ENCODE peak calls at places on chromosomes 1 and 21, in five cellular contexts. J is mesenchymal stem cell; O is CD8-positive, alpha-beta memory T cell; X is CD4-positive, alpha-beta memory T cell; W is neural progenitor cell. I is an unnamed sample.

GRCh38 chr1:113871597-113872113 is at the start of gene PTPN22:
- DNase-seq in O (peak; percentile 68), W (no peak), X (peak; percentile 87), J (peak; percentile 53), I (peak; percentile 52)

GRCh38 chr1:59194621-59195020 is 102.3 kb upstream of the FGGY start:
- DNase-seq in J (no peak), O (no peak), X (no peak), W (no peak), I (no peak)

GRCh38 chr1:154433161-154433681 is 28.1 kb downstream of the IL6R start:
- DNase-seq in W (no peak), J (peak; percentile 49), X (no peak), O (no peak), I (no peak)

GRCh38 chr1:201884472-201884871 is 4.2 kb upstream of the SHISA4 start:
- DNase-seq in O (no peak), J (no peak), W (no peak), X (no peak), I (no peak)

GRCh38 chr1:64328195-64328594 is 124.8 kb downstream of the UBE2U start:
- DNase-seq in W (no peak), O (no peak), J (no peak), X (no peak), I (no peak)

GRCh38 chr1:113073457-113073950 is 506 bp downstream of the LRIG2 start:
- DNase-seq in X (no peak), W (peak; percentile 89), J (peak; percentile 87), O (no peak), I (no peak)

GRCh38 chr1:205775015-205775716 is at the start of gene RAB29:
- DNase-seq in O (peak; percentile 80), J (peak; percentile 86), X (peak; percentile 88), W (peak; percentile 91), I (peak; percentile 70)

GRCh38 chr1:58084266-58084665 is 462.3 kb downstream of the OMA1 start:
- DNase-seq in J (no peak), W (no peak), O (no peak), X (no peak), I (no peak)

GRCh38 chr1:198253668-198254067 is 96.9 kb downstream of the NEK7 start:
- DNase-seq in W (peak; percentile 23), J (peak; percentile 67), O (no peak), X (no peak), I (no peak)

GRCh38 chr1:7669559-7670208 is 101.4 kb upstream of the VAMP3 start:
- DNase-seq in W (peak; percentile 87), X (peak; percentile 52), J (peak; percentile 43), O (peak; percentile 29), I (peak; percentile 49)

GRCh38 chr1:115283681-115284146 is 54.3 kb downstream of the NGF start:
- DNase-seq in J (no peak), O (no peak), W (no peak), X (no peak), I (no peak)

GRCh38 chr1:228989992-228990827 is 254.9 kb downstream of the RHOU start:
- DNase-seq in J (peak; percentile 71), O (no peak), X (no peak), W (no peak), I (no peak)

GRCh38 chr1:182768973-182769372 is 20.6 kb upstream of the NPL start:
- DNase-seq in W (no peak), O (no peak), J (no peak), X (no peak), I (no peak)

GRCh38 chr1:198749279-198749678 is 110.4 kb downstream of the PTPRC start:
- DNase-seq in W (no peak), J (no peak), O (no peak), X (no peak), I (no peak)

GRCh38 chr1:241942738-241943137 is 14.8 kb upstream of the BECN2 start:
- DNase-seq in J (no peak), X (no peak), W (no peak), O (no peak), I (no peak)

GRCh38 chr1:220705782-220706181 is 15.6 kb downstream of the C1orf115 start:
- DNase-seq in W (no peak), J (no peak), O (no peak), X (no peak), I (no peak)

GRCh38 chr1:32886012-32886827 is at the start of gene HPCA:
- DNase-seq in W (peak; percentile 96), X (no peak), J (peak; percentile 71), O (peak; percentile 20), I (no peak)

GRCh38 chr1:72371259-72372035 is 89.1 kb upstream of the NEGR1 start:
- DNase-seq in O (no peak), X (no peak), J (no peak), W (no peak), I (no peak)

GRCh38 chr1:61204528-61204927 is 122.2 kb downstream of the NFIA start:
- DNase-seq in W (no peak), O (no peak), X (no peak), J (no peak), I (no peak)

GRCh38 chr1:20614130-20614579 is 19.1 kb upstream of the PINK1 start:
- DNase-seq in W (no peak), X (no peak), J (no peak), O (no peak), I (no peak)

GRCh38 chr1:246139745-246140182 is 367.3 kb downstream of the SMYD3 start:
- DNase-seq in J (peak; percentile 63), O (no peak), X (no peak), W (no peak), I (no peak)

GRCh38 chr1:153790282-153790995 is 15.2 kb downstream of the SLC27A3 start:
- DNase-seq in W (no peak), O (no peak), X (no peak), J (peak; percentile 46), I (no peak)

GRCh38 chr1:162476620-162477019 is 21.0 kb upstream of the UHMK1 start:
- DNase-seq in W (no peak), J (no peak), X (no peak), O (no peak), I (no peak)

GRCh38 chr21:7947422-7947821 is 2574.0 kb upstream of the TPTE start:
- DNase-seq in O (no peak), X (no peak), W (no peak), J (no peak), I (no peak)

GRCh38 chr21:7953058-7953457 is 2568.3 kb upstream of the TPTE start:
- DNase-seq in O (no peak), J (no peak), X (no peak), W (no peak), I (no peak)

GRCh38 chr21:7957713-7958064 is 2563.7 kb upstream of the TPTE start:
- DNase-seq in W (no peak), J (no peak), O (no peak), X (no peak), I (no peak)

GRCh38 chr21:7952648-7953047 is 2568.7 kb upstream of the TPTE start:
- DNase-seq in W (no peak), J (no peak), X (no peak), O (no peak), I (no peak)

GRCh38 chr21:7951854-7952519 is 2569.4 kb upstream of the TPTE start:
- DNase-seq in X (no peak), W (no peak), J (no peak), O (no peak), I (no peak)
- H3K9me3 ChIP-seq in X (peaks cover 94% of the 10 kb centered on the region), W (peaks cover 96% of the 10 kb centered on the region), J (peaks cover 100% of the 10 kb centered on the region), O (peaks cover 81% of the 10 kb centered on the region), I (peaks cover 65% of the 10 kb centered on the region)

GRCh38 chr1:163834778-163835177 is 513.0 kb downstream of the NUF2 start:
- DNase-seq in X (no peak), J (no peak), W (no peak), O (no peak), I (no peak)
- H3K9me3 ChIP-seq in X (no peaks in the 10 kb centered on the region), J (no peaks in the 10 kb centered on the region), W (no peaks in the 10 kb centered on the region), O (no peaks in the 10 kb centered on the region), I (no peaks in the 10 kb centered on the region)

GRCh38 chr1:235607284-235607683 is 42.3 kb downstream of the GNG4 start:
- DNase-seq in O (no peak), W (no peak), X (no peak), J (no peak), I (no peak)
- H3K9me3 ChIP-seq in O (no peaks in the 10 kb centered on the region), W (no peaks in the 10 kb centered on the region), X (no peaks in the 10 kb centered on the region), J (no peaks in the 10 kb centered on the region), I (no peaks in the 10 kb centered on the region)

GRCh38 chr1:36144413-36144812 is 4.9 kb downstream of the TRAPPC3 start:
- DNase-seq in X (no peak), W (no peak), J (no peak), O (no peak), I (no peak)
- H3K9me3 ChIP-seq in X (no peaks in the 10 kb centered on the region), W (no peaks in the 10 kb centered on the region), J (no peaks in the 10 kb centered on the region), O (no peaks in the 10 kb centered on the region), I (no peaks in the 10 kb centered on the region)

GRCh38 chr21:45582128-45582527 is 39.9 kb upstream of the SLC19A1 start:
- DNase-seq in W (no peak), J (no peak), O (no peak), X (no peak), I (no peak)
- H3K9me3 ChIP-seq in W (no peaks in the 10 kb centered on the region), J (peaks cover 43% of the 10 kb centered on the region), O (peaks cover 13% of the 10 kb centered on the region), X (peaks cover 7% of the 10 kb centered on the region), I (no peaks in the 10 kb centered on the region)